ENCODE peak calls at places on chromosomes 6 and 20, in eight cellular contexts. O, K, X, L, F, D, W and Z are unnamed samples.

GRCh38 chr6:106476326-106477105 is 116.0 kb downstream of the CRYBG1 start:
- DNase-seq in O (peak), K (no peak), X (no peak), L (no peak), F (no peak), D (no peak), W (no peak), Z (no peak)

GRCh38 chr6:34272022-34272926 is 23.5 kb upstream of the SMIM29 start:
- DNase-seq in O (no peak), K (no peak), X (no peak), L (no peak), F (no peak), D (no peak), W (peak), Z (no peak)

GRCh38 chr20:38804243-38804642 is 1.3 kb upstream of the PPP1R16B start:
- DNase-seq in O (no peak), K (no peak), X (no peak), L (no peak), F (no peak), D (no peak), W (no peak), Z (no peak)

GRCh38 chr20:44418069-44418905 is 57.4 kb upstream of the TTPAL start:
- DNase-seq in O (no peak), K (no peak), X (no peak), L (no peak), F (no peak), D (no peak), W (no peak), Z (no peak)

GRCh38 chr20:51372176-51372803 is 170.2 kb downstream of the NFATC2 start:
- DNase-seq in O (peak), K (peak), X (no peak), L (no peak), F (peak), D (peak), W (peak), Z (no peak)

GRCh38 chr6:133512410-133513016 is 271.4 kb downstream of the EYA4 start:
- DNase-seq in O (peak), K (no peak), X (no peak), L (no peak), F (peak), D (no peak), W (no peak), Z (no peak)

GRCh38 chr20:62262064-62262463 is 23.7 kb downstream of the OSBPL2 start:
- DNase-seq in O (no peak), K (no peak), X (no peak), L (no peak), F (no peak), D (no peak), W (no peak), Z (no peak)

GRCh38 chr6:142726616-142727015 is 218.4 kb downstream of the HIVEP2 start:
- DNase-seq in O (no peak), K (no peak), X (no peak), L (no peak), F (no peak), D (no peak), W (no peak), Z (no peak)

GRCh38 chr6:3081965-3082364 is 13.7 kb downstream of the RIPK1 start:
- DNase-seq in O (no peak), K (no peak), X (no peak), L (no peak), F (no peak), D (peak), W (no peak), Z (no peak)

GRCh38 chr6:160137989-160138835 is 16.6 kb downstream of the SLC22A1 start:
- DNase-seq in O (peak), K (peak), X (no peak), L (no peak), F (peak), D (no peak), W (no peak), Z (no peak)

GRCh38 chr20:58408603-58409246 is 19.7 kb downstream of the VAPB start:
- DNase-seq in O (no peak), K (no peak), X (no peak), L (no peak), F (peak), D (no peak), W (no peak), Z (no peak)

GRCh38 chr20:59042796-59043621 is 423 bp upstream of the PRELID3B start:
- DNase-seq in O (peak), K (peak), X (no peak), L (peak), F (peak), D (peak), W (peak), Z (no peak)

GRCh38 chr6:112235956-112236355 is 18.4 kb downstream of the LAMA4 start:
- DNase-seq in O (peak), K (no peak), X (no peak), L (no peak), F (peak), D (no peak), W (no peak), Z (no peak)

GRCh38 chr6:15066433-15067337 is 179.2 kb upstream of the JARID2 start:
- DNase-seq in O (peak), K (no peak), X (no peak), L (no peak), F (no peak), D (peak), W (peak), Z (no peak)

GRCh38 chr6:35094183-35094582 is 47.0 kb downstream of the TCP11 start:
- DNase-seq in O (no peak), K (no peak), X (no peak), L (no peak), F (no peak), D (no peak), W (no peak), Z (no peak)

GRCh38 chr6:168314948-168315347 is 4.6 kb downstream of the DACT2 start:
- DNase-seq in O (peak), K (no peak), X (peak), L (no peak), F (no peak), D (no peak), W (no peak), Z (peak)

GRCh38 chr6:24721461-24722215 is 2.7 kb upstream of the C6orf62 start:
- DNase-seq in O (no peak), K (no peak), X (peak), L (no peak), F (no peak), D (no peak), W (peak), Z (no peak)

GRCh38 chr20:1122388-1123315 is 4.2 kb downstream of the PSMF1 start:
- DNase-seq in O (peak), K (no peak), X (no peak), L (peak), F (peak), D (peak), W (peak), Z (no peak)

GRCh38 chr6:3368701-3369100 is 88.1 kb downstream of the SLC22A23 start:
- DNase-seq in O (no peak), K (no peak), X (no peak), L (no peak), F (no peak), D (no peak), W (no peak), Z (no peak)

GRCh38 chr20:24470031-24470781 is 777 bp downstream of the SYNDIG1 start:
- DNase-seq in O (peak), K (no peak), X (no peak), L (peak), F (no peak), D (no peak), W (no peak), Z (no peak)

GRCh38 chr6:25497383-25497782 is 154.6 kb upstream of the SCGN start:
- DNase-seq in O (no peak), K (no peak), X (no peak), L (no peak), F (no peak), D (no peak), W (no peak), Z (no peak)

GRCh38 chr20:42179768-42180167 is 561.6 kb upstream of the CHD6 start:
- DNase-seq in O (no peak), K (no peak), X (no peak), L (no peak), F (peak), D (no peak), W (no peak), Z (no peak)

GRCh38 chr6:121697921-121698320 is 262.5 kb downstream of the GJA1 start:
- DNase-seq in O (no peak), K (no peak), X (no peak), L (no peak), F (no peak), D (no peak), W (no peak), Z (no peak)

GRCh38 chr20:57214427-57214826 is 52.0 kb downstream of the BMP7 start:
- DNase-seq in O (no peak), K (no peak), X (no peak), L (no peak), F (no peak), D (no peak), W (no peak), Z (no peak)

GRCh38 chr20:32336918-32337347 is 21.2 kb upstream of the ASXL1 start:
- DNase-seq in O (peak), K (no peak), X (no peak), L (no peak), F (peak), D (no peak), W (no peak), Z (no peak)

GRCh38 chr6:151291145-151292055 is 51.6 kb downstream of the AKAP12 start:
- DNase-seq in O (peak), K (no peak), X (peak), L (peak), F (no peak), D (peak), W (no peak), Z (peak)

GRCh38 chr20:23043376-23043775 is 6.1 kb downstream of the THBD start:
- DNase-seq in O (no peak), K (no peak), X (no peak), L (no peak), F (peak), D (no peak), W (no peak), Z (no peak)

GRCh38 chr6:119148825-119149525 is 70.5 kb upstream of the FAM184A start:
- DNase-seq in O (peak), K (no peak), X (no peak), L (no peak), F (no peak), D (no peak), W (no peak), Z (no peak)

GRCh38 chr6:134049586-134049985 is 2.8 kb downstream of the SLC2A12 start:
- DNase-seq in O (no peak), K (no peak), X (no peak), L (no peak), F (no peak), D (no peak), W (no peak), Z (no peak)

GRCh38 chr20:37839432-37839827 is 63.5 kb upstream of the VSTM2L start:
- DNase-seq in O (no peak), K (no peak), X (no peak), L (no peak), F (no peak), D (no peak), W (no peak), Z (no peak)

GRCh38 chr6:15523679-15524630 is 138.9 kb downstream of the DTNBP1 start:
- DNase-seq in O (no peak), K (no peak), X (no peak), L (no peak), F (no peak), D (no peak), W (no peak), Z (no peak)

DNA sequence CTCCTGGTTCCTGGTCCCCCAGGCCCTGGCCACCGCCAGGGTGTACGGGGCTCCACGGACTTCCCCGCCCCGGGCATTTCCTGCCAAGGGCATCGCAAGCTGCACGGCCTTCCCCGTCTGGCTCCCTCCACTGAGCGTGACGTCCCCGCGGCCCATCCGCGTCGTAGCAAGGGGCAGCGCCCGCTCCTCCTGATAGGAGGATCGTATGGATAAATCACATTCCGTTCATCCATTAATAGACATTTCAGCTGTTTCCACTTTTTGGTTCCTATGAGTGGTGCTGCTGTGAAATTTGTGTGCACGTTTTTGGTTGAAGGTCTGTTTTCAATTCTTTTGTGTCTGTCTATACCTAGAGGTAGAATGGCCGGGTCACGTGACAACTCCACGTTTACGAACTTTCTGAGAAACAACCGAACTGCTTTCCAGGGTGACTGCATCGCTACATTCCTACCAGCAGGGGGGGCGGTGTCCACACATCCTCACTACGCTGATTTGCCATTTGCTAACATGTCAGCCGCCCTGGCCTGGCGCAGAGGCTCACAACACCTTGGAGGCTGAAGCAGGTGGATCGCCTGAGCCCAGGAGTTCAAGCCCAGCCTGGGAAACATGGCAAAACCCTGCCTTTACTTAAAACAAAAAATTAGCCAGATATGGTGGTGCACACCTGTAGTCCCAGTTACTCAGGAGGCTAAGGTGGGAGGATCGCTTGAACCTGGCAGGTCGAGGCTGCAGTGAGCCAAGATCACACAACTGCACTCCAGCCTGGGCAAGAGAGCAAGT is 37.7 kb downstream of the KCNQ2 start:
- DNase-seq in O (peak), K (peak), X (no peak), L (no peak), F (peak), D (peak), W (peak), Z (no peak)
- TF ChIP-seq CTCF in O (peak), K (peak), X (peak), L (peak), F (peak), D (peak), W (peak), Z (peak)

DNA sequence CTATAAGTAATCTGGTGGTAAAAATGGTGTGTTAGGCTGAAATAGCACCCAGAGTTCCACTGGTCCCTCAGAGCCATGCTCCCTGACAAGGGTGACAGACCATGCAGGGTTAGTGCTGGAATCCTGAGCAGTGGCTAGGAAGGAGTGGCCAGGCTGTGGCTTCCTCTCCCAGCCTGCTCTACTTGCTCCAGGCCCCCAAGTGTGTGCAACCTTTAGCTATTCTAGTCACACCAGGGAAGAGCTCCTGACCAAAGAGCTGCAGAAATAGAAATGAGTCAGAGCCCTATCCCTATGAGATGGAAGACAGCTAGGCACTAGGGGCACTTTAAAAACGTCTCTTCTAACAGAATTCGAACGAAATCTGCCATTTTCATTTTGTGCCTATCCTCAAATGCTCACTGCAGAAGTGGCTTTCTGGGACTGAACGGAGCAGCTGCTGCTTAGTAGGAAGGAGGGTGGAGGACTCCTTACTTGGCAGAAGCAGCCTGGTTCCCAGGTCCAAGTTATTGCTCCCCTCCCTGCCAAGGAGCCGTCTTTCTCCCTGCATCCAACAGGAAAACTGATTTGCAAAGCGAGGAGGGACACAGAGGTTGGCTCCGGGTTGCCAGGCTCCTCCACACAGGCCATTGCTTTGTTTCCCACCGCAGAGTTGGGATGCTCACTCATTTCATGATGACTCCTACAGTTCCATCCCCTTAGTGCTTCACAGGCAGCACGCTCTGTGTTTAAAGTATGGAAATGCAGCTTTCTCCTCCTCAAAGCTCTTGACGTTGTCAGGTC is 754.5 kb downstream of the C6orf118 start:
- DNase-seq in O (no peak), K (no peak), X (no peak), L (no peak), F (no peak), D (no peak), W (no peak), Z (no peak)
- H3K4me3 ChIP-seq in O (no peak), K (no peak), X (no peak), L (no peak), F (no peak), D (no peak), W (no peak), Z (no peak)

GRCh38 chr20:11965602-11966001 is 47.9 kb downstream of the BTBD3 start:
- DNase-seq in O (no peak), K (no peak), X (no peak), L (no peak), F (no peak), D (no peak), W (no peak), Z (no peak)
- TF ChIP-seq CTCF in O (peak), K (no peak), X (no peak), L (no peak), F (no peak), D (no peak), W (no peak), Z (peak)

GRCh38 chr6:170088349-170088951 is 202.4 kb downstream of the DLL1 start:
- DNase-seq in O (no peak), K (no peak), X (no peak), L (peak), F (peak), D (peak), W (peak), Z (no peak)
- H3K4me3 ChIP-seq in O (no peak), K (peak), X (no peak), L (no peak), F (peak), D (no peak), W (peak), Z (no peak)